ENCODE peak calls at places on chromosomes 7 and 10, in eight cellular contexts. T is ascending aorta, N is GM12865, Y is left ventricle myocardium inferior, F is Peyer's patch, Q is astrocyte of the spinal cord, V is A549, E is vagina. K is an unnamed sample.

GRCh38 chr7:97043281-97043680 is 18.6 kb upstream of the DLX5 start:
- DNase-seq in T (no peak), N (no peak), Y (no peak), F (no peak), Q (no peak), V (no peak), E (no peak), K (no peak)

GRCh38 chr7:127918130-127918529 is 113.1 kb downstream of the LRRC4 start:
- DNase-seq in T (no peak), N (no peak), Y (no peak), F (no peak), Q (no peak), V (no peak), E (no peak), K (no peak)

GRCh38 chr10:78921906-78922305 is 146.9 kb upstream of the ZMIZ1 start:
- DNase-seq in T (no peak), N (no peak), Y (no peak), F (no peak), Q (no peak), V (no peak), E (no peak), K (no peak)

GRCh38 chr10:12766222-12766621 is 235.3 kb downstream of the CCDC3 start:
- DNase-seq in T (no peak), N (no peak), Y (no peak), F (no peak), Q (no peak), V (no peak), E (no peak), K (no peak)

GRCh38 chr10:132158122-132158741 is 28.5 kb upstream of the DPYSL4 start:
- DNase-seq in T (no peak), N (no peak), Y (no peak), F (no peak), Q (no peak), V (no peak), E (no peak), K (no peak)

GRCh38 chr7:90595801-90596683 is at the start of gene CDK14:
- DNase-seq in T (peak), N (peak), Y (peak), F (peak), Q (peak), V (peak), E (no peak), K (no peak)

GRCh38 chr7:111223802-111224253 is 132.9 kb downstream of the LRRN3 start:
- DNase-seq in T (no peak), N (no peak), Y (no peak), F (no peak), Q (no peak), V (no peak), E (no peak), K (no peak)

GRCh38 chr7:6183006-6183405 is 89.4 kb downstream of the CYTH3 start:
- DNase-seq in T (peak), N (no peak), Y (no peak), F (no peak), Q (no peak), V (no peak), E (no peak), K (no peak)

GRCh38 chr10:78672898-78673297 is 395.9 kb upstream of the ZMIZ1 start:
- DNase-seq in T (no peak), N (no peak), Y (no peak), F (no peak), Q (peak), V (no peak), E (no peak), K (peak)

GRCh38 chr10:71964669-71965515 is 697 bp downstream of the CHST3 start:
- DNase-seq in T (peak), N (no peak), Y (peak), F (no peak), Q (peak), V (peak), E (no peak), K (no peak)

GRCh38 chr7:82507976-82508677 is 64.5 kb upstream of the CACNA2D1 start:
- DNase-seq in T (no peak), N (no peak), Y (no peak), F (no peak), Q (no peak), V (no peak), E (no peak), K (no peak)

GRCh38 chr10:115657161-115657850 is 564.1 kb downstream of the ATRNL1 start:
- DNase-seq in T (no peak), N (no peak), Y (no peak), F (no peak), Q (peak), V (no peak), E (no peak), K (no peak)

GRCh38 chr7:117225536-117225935 is 97.3 kb downstream of the WNT2 start:
- DNase-seq in T (no peak), N (no peak), Y (no peak), F (no peak), Q (no peak), V (no peak), E (no peak), K (no peak)

GRCh38 chr7:112596260-112596659 is 115.5 kb downstream of the LSMEM1 start:
- DNase-seq in T (no peak), N (no peak), Y (no peak), F (no peak), Q (peak), V (no peak), E (no peak), K (peak)

GRCh38 chr7:151736403-151736909 is 140.5 kb downstream of the PRKAG2 start:
- DNase-seq in T (peak), N (no peak), Y (peak), F (no peak), Q (peak), V (peak), E (no peak), K (peak)

GRCh38 chr10:4195214-4195613 is 410.2 kb upstream of the KLF6 start:
- DNase-seq in T (no peak), N (no peak), Y (no peak), F (no peak), Q (peak), V (peak), E (no peak), K (no peak)

GRCh38 chr10:120098242-120098930 is 205.9 kb downstream of the SEC23IP start:
- DNase-seq in T (no peak), N (no peak), Y (no peak), F (no peak), Q (no peak), V (no peak), E (no peak), K (no peak)

GRCh38 chr10:31603245-31604087 is 284.4 kb downstream of the ZEB1 start:
- DNase-seq in T (peak), N (peak), Y (peak), F (peak), Q (peak), V (peak), E (no peak), K (peak)

GRCh38 chr10:110502851-110503301 is 5.2 kb downstream of the DUSP5 start:
- DNase-seq in T (no peak), N (peak), Y (peak), F (peak), Q (peak), V (no peak), E (no peak), K (peak)

GRCh38 chr7:4772306-4772705 is 3.1 kb upstream of the AP5Z1 start:
- DNase-seq in T (no peak), N (no peak), Y (no peak), F (no peak), Q (no peak), V (no peak), E (no peak), K (no peak)

GRCh38 chr7:116246357-116246756 is 36.0 kb downstream of the TES start:
- DNase-seq in T (no peak), N (no peak), Y (no peak), F (no peak), Q (no peak), V (no peak), E (no peak), K (no peak)

GRCh38 chr7:56287429-56288138 is 171.4 kb upstream of the NUPR2 start:
- DNase-seq in T (peak), N (no peak), Y (peak), F (no peak), Q (no peak), V (no peak), E (no peak), K (no peak)

GRCh38 chr7:1493129-1493528 is 11.1 kb downstream of the INTS1 start:
- DNase-seq in T (no peak), N (no peak), Y (no peak), F (no peak), Q (no peak), V (no peak), E (no peak), K (no peak)

GRCh38 chr7:33624172-33624571 is 281.2 kb upstream of the BMPER start:
- DNase-seq in T (no peak), N (no peak), Y (no peak), F (no peak), Q (no peak), V (no peak), E (no peak), K (no peak)

GRCh38 chr7:34622771-34623250 is 35.2 kb upstream of the NPSR1 start:
- DNase-seq in T (no peak), N (no peak), Y (no peak), F (no peak), Q (no peak), V (no peak), E (no peak), K (no peak)

GRCh38 chr10:129031233-129032150 is 435.5 kb upstream of the MGMT start:
- DNase-seq in T (no peak), N (peak), Y (peak), F (no peak), Q (peak), V (peak), E (no peak), K (no peak)

GRCh38 chr7:93097388-93097787 is 20.4 kb downstream of the SAMD9 start:
- DNase-seq in T (no peak), N (no peak), Y (no peak), F (no peak), Q (no peak), V (no peak), E (no peak), K (no peak)

GRCh38 chr7:158816995-158817394 is 12.3 kb downstream of the ESYT2 start:
- DNase-seq in T (no peak), N (no peak), Y (no peak), F (no peak), Q (no peak), V (no peak), E (no peak), K (no peak)

GRCh38 chr7:23276381-23276780 is 22.8 kb upstream of the MALSU1 start:
- DNase-seq in T (no peak), N (peak), Y (no peak), F (no peak), Q (no peak), V (no peak), E (no peak), K (no peak)

GRCh38 chr10:32379314-32379949 is 32.5 kb upstream of the EPC1 start:
- DNase-seq in T (no peak), N (peak), Y (no peak), F (peak), Q (peak), V (no peak), E (no peak), K (no peak)

GRCh38 chr7:104241581-104241980 is 33.8 kb upstream of the ORC5 start:
- DNase-seq in T (no peak), N (no peak), Y (no peak), F (no peak), Q (no peak), V (no peak), E (no peak), K (no peak)

GRCh38 chr10:96448558-96448957 is 65.2 kb downstream of the TLL2 start:
- DNase-seq in T (no peak), N (no peak), Y (no peak), F (no peak), Q (no peak), V (no peak), E (no peak), K (no peak)

GRCh38 chr7:29894238-29894637 is 87.9 kb downstream of the WIPF3 start:
- DNase-seq in T (no peak), N (no peak), Y (no peak), F (no peak), Q (no peak), V (no peak), E (no peak), K (no peak)

GRCh38 chr7:149725916-149726315 is 47.5 kb downstream of the ZNF467 start:
- DNase-seq in T (no peak), N (no peak), Y (no peak), F (no peak), Q (no peak), V (no peak), E (no peak), K (no peak)

GRCh38 chr10:29926649-29927048 is 132.7 kb downstream of the JCAD start:
- DNase-seq in T (no peak), N (no peak), Y (no peak), F (no peak), Q (peak), V (no peak), E (no peak), K (peak)

GRCh38 chr10:106836923-106837322 is 327.6 kb downstream of the SORCS1 start:
- DNase-seq in T (no peak), N (peak), Y (no peak), F (no peak), Q (no peak), V (no peak), E (no peak), K (no peak)

GRCh38 chr10:121490906-121491519 is 107.2 kb downstream of the FGFR2 start:
- DNase-seq in T (peak), N (no peak), Y (peak), F (no peak), Q (no peak), V (no peak), E (no peak), K (no peak)

GRCh38 chr10:13994932-13995331 is 335.8 kb downstream of the FRMD4A start:
- DNase-seq in T (no peak), N (peak), Y (no peak), F (no peak), Q (no peak), V (no peak), E (no peak), K (no peak)

GRCh38 chr7:45456105-45456504 is 118.1 kb upstream of the ADCY1 start:
- DNase-seq in T (no peak), N (no peak), Y (no peak), F (no peak), Q (no peak), V (no peak), E (no peak), K (no peak)

GRCh38 chr7:27777662-27778061 is 37.7 kb downstream of the TAX1BP1 start:
- DNase-seq in T (no peak), N (no peak), Y (no peak), F (no peak), Q (no peak), V (no peak), E (no peak), K (no peak)

GRCh38 chr7:27775772-27776171 is 35.8 kb downstream of the TAX1BP1 start:
- DNase-seq in T (no peak), N (no peak), Y (no peak), F (no peak), Q (no peak), V (no peak), E (no peak), K (no peak)

GRCh38 chr7:27779873-27780272 is 39.9 kb downstream of the TAX1BP1 start:
- DNase-seq in T (no peak), N (no peak), Y (no peak), F (no peak), Q (no peak), V (no peak), E (no peak), K (no peak)

GRCh38 chr7:27771111-27771510 is 31.1 kb downstream of the TAX1BP1 start:
- DNase-seq in T (no peak), N (no peak), Y (no peak), F (no peak), Q (no peak), V (no peak), E (no peak), K (no peak)

DNA sequence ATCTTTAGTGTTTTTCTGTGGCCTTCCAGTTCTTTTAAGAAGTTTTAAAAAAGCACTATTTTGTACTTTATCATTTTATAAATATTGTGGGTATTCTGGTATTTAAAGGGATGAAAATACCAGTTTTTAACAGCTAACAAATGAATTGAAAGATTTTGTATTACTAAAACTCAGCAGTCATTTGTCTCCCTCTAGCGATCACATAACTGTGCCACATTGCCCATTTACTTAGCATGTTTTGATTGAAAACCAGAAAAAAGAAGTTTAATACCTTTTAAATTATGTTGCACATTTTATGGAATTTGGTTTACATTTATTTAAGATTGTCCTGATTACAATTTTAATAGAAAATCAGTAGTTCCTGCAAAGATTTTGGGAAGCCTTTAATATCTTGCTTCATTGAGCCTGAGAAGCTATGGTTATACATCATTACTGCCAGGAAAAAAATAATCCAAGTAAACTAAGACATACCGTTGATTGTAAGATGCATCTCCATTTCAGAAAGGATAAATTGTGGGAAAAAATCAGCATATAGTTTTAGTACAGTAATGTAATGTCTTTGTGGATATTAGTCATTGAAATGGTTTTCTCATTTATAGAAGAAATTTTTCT is 34.9 kb downstream of the TAX1BP1 start:
- DNase-seq in T (no peak), N (no peak), Y (no peak), F (no peak), Q (peak), V (no peak), E (no peak), K (no peak)
- TF ChIP-seq CTCF in T (peak), N (no peak), Y (peak), F (no peak), Q (peak), V (peak), E (no peak), K (peak)

DNA sequence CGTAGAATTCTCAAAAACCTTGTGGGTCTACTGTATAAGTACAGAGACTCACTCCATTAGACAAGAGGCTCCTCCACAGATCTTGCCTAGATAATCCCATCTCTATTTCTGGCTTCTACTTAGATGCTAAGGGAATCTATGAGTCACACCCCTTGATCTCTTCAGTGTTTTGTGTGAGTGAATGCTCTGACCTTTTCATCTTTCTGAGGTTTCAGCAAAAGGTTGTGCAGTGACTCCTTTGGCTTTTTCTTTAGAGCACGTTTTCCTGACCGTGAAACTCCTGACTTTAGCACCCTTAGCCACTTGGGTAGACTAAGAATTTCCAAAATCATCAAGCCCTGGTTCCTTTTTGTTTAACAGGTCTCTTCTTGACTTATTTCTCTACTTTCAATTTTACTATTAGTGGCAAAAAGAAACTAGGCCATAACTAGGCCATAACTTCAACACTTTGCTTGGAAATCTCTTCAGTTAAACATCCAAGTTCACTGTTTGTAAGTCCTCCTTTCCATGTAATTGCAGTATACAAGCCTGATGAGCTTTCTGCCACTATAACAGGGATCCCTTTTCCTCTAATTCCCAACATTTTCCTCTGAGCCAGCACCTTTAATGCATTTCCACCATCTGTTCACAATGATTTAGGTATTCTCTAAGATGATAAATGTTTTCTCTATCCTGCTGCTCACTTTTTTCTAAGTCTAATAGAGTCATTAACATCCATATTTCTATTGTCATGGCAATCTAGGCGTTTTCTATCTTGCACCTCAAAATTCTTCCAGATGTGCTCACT is 19.4 kb downstream of the COPG2 start:
- DNase-seq in T (no peak), N (peak), Y (no peak), F (no peak), Q (peak), V (no peak), E (no peak), K (peak)
- H3K4me3 ChIP-seq in T (no peak), N (no peak), Y (no peak), F (no peak), Q (no peak), V (no peak), E (no peak), K (no peak)

GRCh38 chr10:6753644-6754043 is 173.6 kb upstream of the PRKCQ start:
- DNase-seq in T (no peak), N (no peak), Y (no peak), F (no peak), Q (no peak), V (no peak), E (no peak), K (no peak)
- TF ChIP-seq CTCF in T (no peak), N (no peak), Y (no peak), F (no peak), Q (no peak), V (no peak), E (no peak), K (no peak)

GRCh38 chr10:24884316-24884715 is 68.1 kb downstream of the PRTFDC1 start:
- DNase-seq in T (no peak), N (no peak), Y (no peak), F (no peak), Q (peak), V (no peak), E (no peak), K (no peak)
- H3K4me3 ChIP-seq in T (no peak), N (no peak), Y (no peak), F (no peak), Q (no peak), V (no peak), E (no peak), K (no peak)

DNA sequence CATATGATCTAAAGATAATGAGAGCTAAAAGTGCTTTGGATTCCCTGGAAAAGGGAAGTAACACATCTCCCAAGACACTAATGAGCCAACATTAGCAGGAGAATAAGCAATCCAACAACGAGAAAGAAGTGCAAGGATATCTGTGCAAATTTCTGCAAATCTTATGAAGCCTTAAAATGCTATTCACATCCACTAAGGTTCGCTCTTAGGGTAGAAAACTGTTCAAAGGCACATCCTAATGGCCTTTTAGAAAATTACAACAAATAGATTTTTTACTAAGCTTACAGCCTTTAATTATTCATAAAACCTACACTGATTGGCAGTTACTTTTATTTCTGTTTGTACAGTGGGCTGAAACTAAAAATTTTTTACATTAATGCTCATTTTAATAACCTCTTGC is 100.3 kb downstream of the RAPGEF5 start:
- DNase-seq in T (no peak), N (no peak), Y (no peak), F (no peak), Q (no peak), V (no peak), E (no peak), K (no peak)
- TF ChIP-seq CTCF in T (no peak), N (no peak), Y (peak), F (no peak), Q (no peak), V (no peak), E (no peak), K (peak)

DNA sequence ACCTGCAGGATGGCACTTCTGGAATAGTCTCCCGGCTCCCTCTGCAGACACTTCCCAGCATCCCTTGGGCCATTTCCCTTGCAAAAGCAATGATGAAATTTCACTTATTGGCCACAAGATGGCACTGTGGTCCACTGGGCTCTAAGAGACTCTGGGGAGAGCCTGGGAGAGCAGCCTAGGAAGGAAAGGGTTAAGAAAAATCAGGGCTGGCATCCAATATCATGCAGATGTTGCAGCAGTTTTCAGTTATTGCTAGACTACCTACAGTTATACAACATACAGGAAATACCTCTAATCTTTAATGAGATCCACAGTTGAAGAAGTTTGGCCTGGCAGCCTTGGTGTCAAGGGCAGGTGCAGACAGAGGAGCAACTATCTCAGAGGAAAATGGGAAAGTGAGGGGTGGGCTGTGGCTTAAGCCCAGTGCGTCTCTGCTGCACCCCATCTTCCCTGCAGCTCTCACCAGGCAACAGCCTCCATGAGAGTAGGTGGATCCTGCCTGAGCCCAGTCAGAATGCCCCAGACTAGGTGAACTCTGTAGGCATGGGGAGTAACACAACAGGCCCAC is 100.2 kb upstream of the PRSS58 start:
- DNase-seq in T (no peak), N (peak), Y (no peak), F (no peak), Q (peak), V (peak), E (no peak), K (peak)
- H3K4me3 ChIP-seq in T (no peak), N (no peak), Y (no peak), F (no peak), Q (no peak), V (no peak), E (no peak), K (no peak)